ENCODE peak calls at places on chromosomes 12 and 14, in six cellular contexts. C is kidney tubule cell, G is cardiac fibroblast, A is transverse colon, H is heart right ventricle, B is NCI-H2081. K is an unnamed sample.

GRCh38 chr14:100158566-100159106 is 809 bp downstream of the DEGS2 start:
- DNase-seq in C (no peak), G (no peak), A (no peak), H (no peak), B (no peak), K (peak)

GRCh38 chr12:82124711-82125110 is 233.5 kb downstream of the CCDC59 start:
- DNase-seq in C (peak), G (no peak), A (no peak), H (no peak), B (no peak), K (no peak)

GRCh38 chr14:75401356-75401755 is 26.5 kb upstream of the JDP2 start:
- DNase-seq in C (no peak), G (peak), A (peak), H (peak), B (no peak), K (peak)

GRCh38 chr14:94180655-94181271 is 6.6 kb downstream of the PPP4R4 start:
- DNase-seq in C (peak), G (peak), A (no peak), H (no peak), B (peak), K (no peak)

GRCh38 chr12:2891240-2892053 is 756 bp downstream of the TULP3 start:
- DNase-seq in C (peak), G (peak), A (peak), H (peak), B (peak), K (peak)

GRCh38 chr14:97687944-97688625 is 890.9 kb downstream of the VRK1 start:
- DNase-seq in C (no peak), G (no peak), A (no peak), H (no peak), B (no peak), K (no peak)

GRCh38 chr14:85531594-85532391 is 1.8 kb downstream of the FLRT2 start:
- DNase-seq in C (peak), G (peak), A (no peak), H (peak), B (no peak), K (peak)

GRCh38 chr14:22819191-22819988 is 4.2 kb upstream of the SLC7A7 start:
- DNase-seq in C (peak), G (peak), A (peak), H (peak), B (no peak), K (peak)

GRCh38 chr12:96190403-96191170 is 3.6 kb upstream of the ELK3 start:
- DNase-seq in C (peak), G (peak), A (no peak), H (no peak), B (no peak), K (no peak)

GRCh38 chr12:33439587-33440011 is at the start of gene SYT10:
- DNase-seq in C (peak), G (no peak), A (no peak), H (no peak), B (no peak), K (no peak)

GRCh38 chr14:31411218-31411727 is 9.1 kb downstream of the HEATR5A start:
- DNase-seq in C (no peak), G (peak), A (no peak), H (no peak), B (no peak), K (no peak)

GRCh38 chr14:74240794-74241610 is 1.8 kb downstream of the VSX2 start:
- DNase-seq in C (no peak), G (no peak), A (no peak), H (no peak), B (no peak), K (no peak)

GRCh38 chr14:30648471-30648870 is 26.4 kb downstream of the SCFD1 start:
- DNase-seq in C (no peak), G (no peak), A (no peak), H (no peak), B (no peak), K (no peak)

GRCh38 chr14:50657753-50658152 is 10.4 kb downstream of the SAV1 start:
- DNase-seq in C (no peak), G (peak), A (no peak), H (no peak), B (no peak), K (no peak)

GRCh38 chr14:39229222-39229543 is 4.5 kb upstream of the MIA2 start:
- DNase-seq in C (no peak), G (peak), A (no peak), H (no peak), B (no peak), K (no peak)

GRCh38 chr12:97640826-97641225 is 178.2 kb downstream of the RMST start:
- DNase-seq in C (peak), G (no peak), A (no peak), H (no peak), B (no peak), K (no peak)